ENCODE peak calls at places on chromosomes 4 and X, in eight cellular contexts. Q is hepatocyte, O is SK-N-SH, V is HCT116, E is GM23338, L is OCI-LY7, K is PC-3, B is neural progenitor cell. M is an unnamed sample.
A peak's percentile ranks its signal among the peaks of the same experiment; 100 is the strongest.

GRCh38 chr4:118732591-118733330 is 47.6 kb downstream of the METTL14 start:
- DNase-seq in V (no peak), K (no peak), B (no peak), L (no peak), Q (no peak), E (no peak), O (no peak), M (no peak)

GRCh38 chr4:182770259-182770968 is 146.8 kb downstream of the DCTD start:
- DNase-seq in E (no peak), K (no peak), V (no peak), L (no peak), O (no peak), Q (peak; percentile 29), B (peak; percentile 23), M (no peak)

GRCh38 chrX:53194308-53194707 is 30.7 kb downstream of the KDM5C start:
- DNase-seq in V (no peak), O (no peak), Q (no peak), E (no peak), L (no peak), B (no peak), K (no peak), M (no peak)

GRCh38 chrX:66163849-66164401 is at the start of gene HEPH:
- DNase-seq in B (peak; percentile 65), L (no peak), K (no peak), V (no peak), Q (peak; percentile 36), O (no peak), E (peak; percentile 68), M (no peak)

GRCh38 chr4:153112071-153112460 is 92.2 kb upstream of the TRIM2 start:
- DNase-seq in E (no peak), Q (no peak), L (peak; percentile 40), B (no peak), K (no peak), V (no peak), O (no peak), M (no peak)

GRCh38 chr4:157072002-157072401 is 3.9 kb upstream of the GLRB start:
- DNase-seq in E (no peak), L (no peak), B (no peak), O (no peak), K (peak; percentile 33), V (no peak), Q (no peak), M (no peak)

GRCh38 chr4:128768373-128768996 is 41.0 kb upstream of the JADE1 start:
- DNase-seq in Q (peak; percentile 50), V (no peak), E (no peak), K (no peak), B (no peak), L (no peak), O (no peak), M (no peak)

GRCh38 chr4:176187610-176188009 is 7.8 kb downstream of the SPATA4 start:
- DNase-seq in E (no peak), K (peak; percentile 17), O (no peak), L (no peak), B (no peak), V (no peak), Q (peak; percentile 30), M (no peak)

GRCh38 chr4:173185832-173186545 is 17.4 kb downstream of the GALNT7 start:
- DNase-seq in K (no peak), O (no peak), B (no peak), L (no peak), V (no peak), Q (peak; percentile 52), E (no peak), M (no peak)

GRCh38 chrX:154370300-154370881 is 4.0 kb downstream of the FLNA start:
- DNase-seq in B (peak; percentile 50), Q (peak; percentile 44), L (peak; percentile 43), O (peak; percentile 61), K (no peak), V (no peak), E (no peak), M (no peak)

GRCh38 chr4:4860381-4860802 is 927 bp downstream of the MSX1 start:
- DNase-seq in L (no peak), B (no peak), V (no peak), K (no peak), O (no peak), E (no peak), Q (peak; percentile 22), M (peak; percentile 30)

GRCh38 chrX:65241059-65241721 is 264.9 kb upstream of the ZC4H2 start:
- DNase-seq in O (no peak), B (peak; percentile 5), K (no peak), V (no peak), L (no peak), Q (peak; percentile 6), E (no peak), M (no peak)

GRCh38 chrX:38236901-38237615 is 16.4 kb upstream of the SRPX start:
- DNase-seq in K (no peak), V (no peak), B (no peak), E (no peak), Q (no peak), O (no peak), L (no peak), M (no peak)

GRCh38 chr4:123652501-123652900 is 255.9 kb downstream of the SPRY1 start:
- DNase-seq in O (no peak), E (no peak), Q (no peak), L (no peak), B (no peak), V (no peak), K (no peak), M (no peak)

DNA sequence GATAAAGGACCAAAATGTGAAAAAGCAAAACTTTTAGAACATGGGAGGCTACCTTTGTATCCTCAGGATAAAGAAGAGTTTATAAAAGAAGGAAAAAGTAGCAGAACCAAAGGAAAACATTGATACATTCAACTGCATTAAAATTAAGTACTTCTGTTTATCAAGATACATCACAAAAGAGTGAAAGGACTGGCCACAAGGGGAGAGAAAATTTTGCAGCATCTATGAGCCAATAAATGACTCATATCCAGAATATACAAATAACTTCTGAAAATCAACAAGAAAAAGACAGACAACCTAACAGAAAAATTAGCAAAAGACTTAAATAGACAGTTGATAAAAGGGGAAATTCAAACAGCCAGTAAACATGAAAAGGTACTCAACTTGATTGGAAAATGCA is 177.1 kb downstream of the RBMX2 start:
- DNase-seq in Q (no peak), E (no peak), V (no peak), B (no peak), L (no peak), O (no peak), K (peak; percentile 55), M (no peak)
- TF ChIP-seq EZH2phosphoT487 in Q (no peak), E (no peak), V (no peak), B (no peak), L (no peak), O (no peak), K (no peak), M (no peak)

GRCh38 chrX:106862972-106863688 is 40.0 kb downstream of the RIPPLY1 start:
- DNase-seq in K (peak; percentile 61), O (peak; percentile 24), Q (peak; percentile 4), L (peak; percentile 30), E (peak; percentile 62), V (peak; percentile 1), B (peak; percentile 29), M (peak; percentile 26)
- TF ChIP-seq CTCF in K (peak; percentile 67), O (peak; percentile 72), Q (no peak), L (peak; percentile 71), E (peak; percentile 61), V (peak; percentile 8), B (peak; percentile 57), M (peak; percentile 53)

GRCh38 chr4:86847576-86847975 is 1.6 kb downstream of the SLC10A6 start:
- DNase-seq in O (no peak), L (no peak), E (no peak), Q (no peak), K (peak; percentile 34), V (no peak), B (no peak), M (no peak)

GRCh38 chr4:86845593-86845992 is 3.6 kb downstream of the SLC10A6 start:
- DNase-seq in O (no peak), K (no peak), E (no peak), Q (no peak), L (no peak), V (no peak), B (no peak), M (no peak)

GRCh38 chr4:86848136-86848535 is 1.0 kb downstream of the SLC10A6 start:
- DNase-seq in O (no peak), E (no peak), V (no peak), B (no peak), L (no peak), K (no peak), Q (no peak), M (no peak)

GRCh38 chr4:86848732-86849617 is at the start of gene SLC10A6:
- DNase-seq in K (no peak), L (no peak), O (no peak), B (no peak), E (no peak), V (no peak), Q (no peak), M (no peak)

DNA sequence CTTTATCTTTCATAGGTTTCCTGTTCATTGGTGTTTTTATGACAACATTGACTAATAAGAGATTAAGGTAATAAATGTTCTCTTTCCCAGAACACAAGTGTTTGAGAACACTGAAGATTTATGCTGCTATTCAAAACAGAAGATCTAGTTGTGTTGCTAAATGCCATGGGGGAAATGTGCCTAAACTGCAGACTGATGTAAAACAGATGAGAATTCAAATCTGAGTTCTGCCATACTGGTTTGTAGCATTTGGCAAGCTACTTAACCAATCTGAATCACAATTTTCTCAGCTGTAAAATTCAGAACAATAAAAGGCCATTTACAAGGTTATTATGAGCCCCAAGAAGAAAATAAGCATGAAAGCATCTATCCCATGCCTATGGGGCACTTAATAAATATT is 2.3 kb downstream of the SLC10A6 start:
- DNase-seq in Q (no peak), B (no peak), V (no peak), K (no peak), E (no peak), O (no peak), L (no peak), M (no peak)
- TF ChIP-seq EZH2phosphoT487 in Q (no peak), B (no peak), V (no peak), K (no peak), E (no peak), O (no peak), L (no peak), M (no peak)

GRCh38 chr4:53693909-53694308 is 102.6 kb upstream of the LNX1 start:
- DNase-seq in O (no peak), V (no peak), K (no peak), E (no peak), B (no peak), Q (no peak), L (no peak), M (no peak)
- TF ChIP-seq CTCF in O (no peak), V (no peak), K (no peak), E (no peak), B (no peak), Q (no peak), L (no peak), M (no peak)

GRCh38 chrX:140180585-140180984 is 215.3 kb upstream of the CXorf66 start:
- DNase-seq in K (peak; percentile 86), V (no peak), Q (no peak), L (no peak), E (no peak), B (no peak), O (no peak), M (no peak)
- TF ChIP-seq EZH2phosphoT487 in K (no peak), V (no peak), Q (no peak), L (no peak), E (no peak), B (no peak), O (no peak), M (no peak)

M was measured in MM.1S.